ENCODE peak calls at places on chromosomes 1 and 21, in five cellular contexts. L is fibroblast of lung; P is CD8-positive, alpha-beta T cell; O is pancreas; W is CD8-positive, alpha-beta memory T cell. T is an unnamed sample. For H3K36me3, the result is how much of the 10 kb centered on the place peaks cover.

GRCh38 chr1:15062479-15063099 is 91.0 kb upstream of the TMEM51 start:
- DNase-seq in L (no peak), P (no peak), O (no peak), W (no peak), T (no peak)

GRCh38 chr1:179881642-179882252 is 338 bp upstream of the TOR1AIP1 start:
- DNase-seq in L (peak), P (no peak), O (no peak), W (no peak), T (peak)

GRCh38 chr1:94025383-94026340 is 95.3 kb downstream of the ABCA4 start:
- DNase-seq in L (peak), P (no peak), O (no peak), W (no peak), T (peak)

GRCh38 chr21:16534408-16535099 is 804.8 kb downstream of the USP25 start:
- DNase-seq in L (peak), P (no peak), O (peak), W (no peak), T (no peak)

GRCh38 chr1:19533626-19534025 is 48.3 kb upstream of the CAPZB start:
- DNase-seq in L (no peak), P (no peak), O (no peak), W (no peak), T (no peak)

GRCh38 chr1:246214708-246215504 is 292.2 kb downstream of the SMYD3 start:
- DNase-seq in L (peak), P (no peak), O (no peak), W (no peak), T (no peak)

GRCh38 chr1:159122005-159122621 is 45.5 kb upstream of the AIM2 start:
- DNase-seq in L (peak), P (no peak), O (no peak), W (no peak), T (no peak)

GRCh38 chr1:105964879-105965278 is 1091.6 kb upstream of the PRMT6 start:
- DNase-seq in L (no peak), P (no peak), O (no peak), W (no peak), T (no peak)

GRCh38 chr21:44752701-44753235 is 41.4 kb upstream of the TSPEAR start:
- DNase-seq in L (no peak), P (no peak), O (no peak), W (peak), T (no peak)

GRCh38 chr1:30462826-30463425 is 260.5 kb downstream of the MATN1 start:
- DNase-seq in L (no peak), P (no peak), O (no peak), W (no peak), T (no peak)

GRCh38 chr1:153355445-153356071 is 2.1 kb upstream of the S100A9 start:
- DNase-seq in L (peak), P (no peak), O (no peak), W (no peak), T (no peak)

GRCh38 chr1:3024588-3024987 is 3.3 kb downstream of the ACTRT2 start:
- DNase-seq in L (no peak), P (no peak), O (no peak), W (no peak), T (no peak)

GRCh38 chr1:161949543-161949942 is 74.1 kb downstream of the OLFML2B start:
- DNase-seq in L (no peak), P (no peak), O (no peak), W (no peak), T (no peak)

GRCh38 chr1:205849619-205850355 is at the start of gene PM20D1:
- DNase-seq in L (peak), P (peak), O (peak), W (peak), T (peak)

GRCh38 chr21:33909756-33910155 is 5.8 kb downstream of the ATP5PO start:
- DNase-seq in L (no peak), P (no peak), O (no peak), W (no peak), T (no peak)

GRCh38 chr21:35943752-35944151 is 116.6 kb downstream of the SETD4 start:
- DNase-seq in L (no peak), P (no peak), O (no peak), W (no peak), T (no peak)

GRCh38 chr1:1290238-1290731 is 10.0 kb downstream of the SCNN1D start:
- DNase-seq in L (peak), P (peak), O (peak), W (peak), T (no peak)

GRCh38 chr1:17236779-17237601 is 11.9 kb upstream of the PADI3 start:
- DNase-seq in L (peak), P (peak), O (peak), W (peak), T (peak)

GRCh38 chr1:35857830-35858229 is 25.2 kb upstream of the AGO1 start:
- DNase-seq in L (peak), P (no peak), O (no peak), W (no peak), T (no peak)

GRCh38 chr21:36111238-36111637 is 23.6 kb upstream of the CBR3 start:
- DNase-seq in L (no peak), P (no peak), O (no peak), W (no peak), T (no peak)

GRCh38 chr1:16724718-16725438 is 15.4 kb upstream of the RNU1-4 start:
- DNase-seq in L (no peak), P (no peak), O (peak), W (peak), T (no peak)

GRCh38 chr1:179742291-179742690 is 800 bp upstream of the FAM163A start:
- DNase-seq in L (no peak), P (no peak), O (no peak), W (no peak), T (no peak)

GRCh38 chr1:164709541-164710287 is 150.7 kb downstream of the PBX1 start:
- DNase-seq in L (no peak), P (no peak), O (no peak), W (no peak), T (no peak)

GRCh38 chr1:93615201-93616150 is 66.2 kb downstream of the BCAR3 start:
- DNase-seq in L (peak), P (no peak), O (no peak), W (no peak), T (no peak)

GRCh38 chr1:201181726-201182125 is 8.9 kb upstream of the IGFN1 start:
- DNase-seq in L (no peak), P (no peak), O (no peak), W (no peak), T (no peak)

GRCh38 chr1:233734456-233734855 is 120.5 kb downstream of the KCNK1 start:
- DNase-seq in L (no peak), P (no peak), O (no peak), W (no peak), T (no peak)

GRCh38 chr21:45534591-45535331 is 7.5 kb downstream of the SLC19A1 start:
- DNase-seq in L (peak), P (no peak), O (peak), W (peak), T (no peak)

DNA sequence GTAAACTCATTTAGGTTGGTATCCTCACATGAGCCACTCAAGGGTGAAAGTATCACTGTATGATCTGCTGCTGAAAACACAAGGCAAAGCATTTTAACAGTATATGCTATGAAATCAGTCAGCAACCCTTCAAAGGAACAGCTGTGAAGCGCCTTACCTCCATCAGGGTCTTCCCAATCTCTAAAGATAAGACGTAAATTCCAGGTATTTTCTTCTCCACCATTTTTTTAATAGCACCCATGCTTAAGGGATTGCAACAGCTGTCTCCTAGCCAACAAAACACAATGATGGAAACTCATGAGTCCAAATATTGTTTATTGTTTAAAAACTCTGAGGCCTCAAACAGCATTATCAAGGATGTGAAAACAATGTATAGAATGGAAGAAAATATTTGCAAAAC is 4.8 kb downstream of the PPT1 start:
- DNase-seq in L (no peak), P (no peak), O (no peak), W (no peak), T (no peak)
- H3K36me3 ChIP-seq in L (under half), P (under half), O (under half), W (under half), T (under half)

GRCh38 chr1:9319208-9319788 is 26.6 kb downstream of the SPSB1 start:
- DNase-seq in L (no peak), P (no peak), O (no peak), W (no peak), T (no peak)
- H3K36me3 ChIP-seq in L (under half), P (under half), O (under half), W (under half), T (under half)

GRCh38 chr1:6329392-6329791 is 64.2 kb downstream of the ACOT7 start:
- DNase-seq in L (peak), P (no peak), O (no peak), W (no peak), T (no peak)
- H3K36me3 ChIP-seq in L (under half), P (under half), O (under half), W (under half), T (under half)

DNA sequence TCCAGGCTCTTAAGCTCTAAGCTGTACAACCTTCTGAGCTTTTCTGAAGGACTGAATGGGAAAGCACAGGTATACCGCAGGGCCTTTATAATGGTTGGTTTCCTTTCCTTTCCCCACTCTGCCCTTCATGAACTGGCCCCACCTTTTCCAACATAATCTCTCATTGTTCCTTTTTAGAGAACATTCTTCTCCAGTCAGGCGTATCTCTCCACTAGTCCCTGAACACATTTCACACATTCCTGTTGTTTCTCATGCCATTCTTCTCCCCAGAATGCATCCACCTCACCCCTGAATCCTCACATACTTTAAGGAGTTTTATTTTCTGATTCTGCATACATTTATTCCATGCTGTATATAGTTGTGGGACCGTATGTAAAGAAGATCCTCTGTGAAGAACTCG is 41.3 kb downstream of the PGM1 start:
- DNase-seq in L (no peak), P (no peak), O (no peak), W (no peak), T (no peak)
- H3K36me3 ChIP-seq in L (under half), P (under half), O (under half), W (under half), T (under half)

GRCh38 chr1:109327285-109327684 is 20.5 kb upstream of the MYBPHL start:
- DNase-seq in L (no peak), P (no peak), O (no peak), W (no peak), T (no peak)
- H3K36me3 ChIP-seq in L (under half), P (under half), O (under half), W (under half), T (under half)